ENCODE peak calls at places on chromosomes 12 and 14, in eight cellular contexts. U is stomach, N is testis, T is GM12878, D is uterus, A is heart left ventricle, R is transverse colon, P is body of pancreas. W is an unnamed sample.

GRCh38 chr12:51270847-51271518 is 768 bp upstream of the SMAGP start:
- DNase-seq in U (no peak), N (no peak), T (no peak), D (no peak), A (no peak), R (no peak), P (peak), W (no peak)

GRCh38 chr14:53742226-53742607 is 214.4 kb downstream of the BMP4 start:
- DNase-seq in U (no peak), N (no peak), T (no peak), D (no peak), A (no peak), R (no peak), P (no peak), W (no peak)

GRCh38 chr14:106491851-106492250 is 965.5 kb downstream of the TMEM121 start:
- DNase-seq in U (no peak), N (peak), T (no peak), D (no peak), A (no peak), R (peak), P (no peak), W (no peak)

GRCh38 chr12:11705010-11705409 is 55.5 kb downstream of the ETV6 start:
- DNase-seq in U (no peak), N (no peak), T (no peak), D (no peak), A (no peak), R (no peak), P (peak), W (no peak)

GRCh38 chr12:133080051-133080618 is 588 bp upstream of the ZNF140 start:
- DNase-seq in U (peak), N (peak), T (peak), D (peak), A (peak), R (peak), P (peak), W (peak)

GRCh38 chr12:19185262-19185929 is 55.9 kb downstream of the PLEKHA5 start:
- DNase-seq in U (no peak), N (no peak), T (no peak), D (no peak), A (no peak), R (no peak), P (no peak), W (no peak)

GRCh38 chr14:98297567-98297966 is 974.4 kb downstream of the BCL11B start:
- DNase-seq in U (no peak), N (no peak), T (no peak), D (no peak), A (no peak), R (no peak), P (no peak), W (no peak)

GRCh38 chr12:100820314-100820713 is 25.7 kb downstream of the ANO4 start:
- DNase-seq in U (no peak), N (no peak), T (no peak), D (no peak), A (no peak), R (no peak), P (no peak), W (no peak)

GRCh38 chr12:103751600-103751999 is 89.4 kb downstream of the NT5DC3 start:
- DNase-seq in U (no peak), N (no peak), T (no peak), D (no peak), A (no peak), R (no peak), P (no peak), W (no peak)

GRCh38 chr14:59465570-59466150 is 480 bp upstream of the GPR135 start:
- DNase-seq in U (no peak), N (no peak), T (no peak), D (no peak), A (no peak), R (no peak), P (no peak), W (no peak)

GRCh38 chr12:27732281-27732680 is 21.6 kb downstream of the MRPS35 start:
- DNase-seq in U (peak), N (peak), T (no peak), D (no peak), A (no peak), R (no peak), P (no peak), W (no peak)
- TF ChIP-seq CTCF in U (peak), N (no peak), T (peak), D (no peak), A (no peak), R (peak), P (no peak), W (no peak)

GRCh38 chr14:61695695-61696527 is 598 bp downstream of the HIF1A start:
- DNase-seq in U (peak), N (peak), T (no peak), D (peak), A (peak), R (peak), P (peak), W (peak)
- TF ChIP-seq POLR2A in U (no peak), N (no peak), T (no peak), D (no peak), A (no peak), R (peak), P (no peak), W (no peak)

GRCh38 chr12:13256705-13257045 is 60.1 kb downstream of the EMP1 start:
- DNase-seq in U (no peak), N (no peak), T (no peak), D (no peak), A (no peak), R (no peak), P (no peak), W (no peak)

GRCh38 chr12:13257356-13257875 is 60.9 kb downstream of the EMP1 start:
- DNase-seq in U (no peak), N (no peak), T (no peak), D (no peak), A (no peak), R (no peak), P (no peak), W (no peak)

GRCh38 chr12:13254311-13254710 is 57.8 kb downstream of the EMP1 start:
- DNase-seq in U (no peak), N (no peak), T (no peak), D (no peak), A (no peak), R (no peak), P (no peak), W (no peak)

GRCh38 chr12:13258212-13258611 is 61.7 kb downstream of the EMP1 start:
- DNase-seq in U (no peak), N (no peak), T (no peak), D (no peak), A (no peak), R (no peak), P (no peak), W (no peak)

GRCh38 chr12:13255792-13256704 is 59.5 kb downstream of the EMP1 start:
- DNase-seq in U (peak), N (peak), T (peak), D (peak), A (peak), R (peak), P (peak), W (peak)
- H3K4me3 ChIP-seq in U (peak), N (peak), T (no peak), D (no peak), A (peak), R (peak), P (no peak), W (no peak)

GRCh38 chr14:78016532-78016931 is 153.6 kb upstream of the NRXN3 start:
- DNase-seq in U (no peak), N (no peak), T (no peak), D (no peak), A (no peak), R (no peak), P (no peak), W (no peak)

GRCh38 chr14:78023112-78023511 is 147.1 kb upstream of the NRXN3 start:
- DNase-seq in U (no peak), N (no peak), T (no peak), D (no peak), A (no peak), R (no peak), P (no peak), W (no peak)

GRCh38 chr14:78018283-78018682 is 151.9 kb upstream of the NRXN3 start:
- DNase-seq in U (no peak), N (no peak), T (no peak), D (no peak), A (no peak), R (no peak), P (no peak), W (no peak)

DNA sequence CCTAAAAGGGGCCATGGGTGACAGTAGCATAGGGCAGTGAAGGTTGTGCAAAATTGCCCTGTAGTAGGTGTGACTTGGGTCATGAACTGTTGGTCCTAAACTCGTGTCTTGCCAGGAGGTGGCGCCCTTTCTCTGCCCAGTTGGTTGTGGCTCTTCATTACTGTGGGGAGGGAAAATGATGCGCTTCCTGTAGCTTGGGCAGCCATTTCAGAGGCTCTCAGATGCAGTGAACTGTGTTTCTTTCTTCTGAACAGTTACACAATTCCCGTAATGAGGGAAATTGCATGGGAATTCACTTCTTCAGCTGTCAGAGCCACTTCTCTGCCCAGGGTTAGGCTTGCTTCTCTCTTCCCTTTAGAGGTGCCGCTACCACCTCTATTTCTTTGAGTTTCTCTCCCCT is 148.1 kb upstream of the NRXN3 start:
- DNase-seq in U (peak), N (peak), T (peak), D (no peak), A (peak), R (peak), P (peak), W (no peak)
- TF ChIP-seq CTCF in U (no peak), N (peak), T (peak), D (no peak), A (peak), R (peak), P (peak), W (no peak)

DNA sequence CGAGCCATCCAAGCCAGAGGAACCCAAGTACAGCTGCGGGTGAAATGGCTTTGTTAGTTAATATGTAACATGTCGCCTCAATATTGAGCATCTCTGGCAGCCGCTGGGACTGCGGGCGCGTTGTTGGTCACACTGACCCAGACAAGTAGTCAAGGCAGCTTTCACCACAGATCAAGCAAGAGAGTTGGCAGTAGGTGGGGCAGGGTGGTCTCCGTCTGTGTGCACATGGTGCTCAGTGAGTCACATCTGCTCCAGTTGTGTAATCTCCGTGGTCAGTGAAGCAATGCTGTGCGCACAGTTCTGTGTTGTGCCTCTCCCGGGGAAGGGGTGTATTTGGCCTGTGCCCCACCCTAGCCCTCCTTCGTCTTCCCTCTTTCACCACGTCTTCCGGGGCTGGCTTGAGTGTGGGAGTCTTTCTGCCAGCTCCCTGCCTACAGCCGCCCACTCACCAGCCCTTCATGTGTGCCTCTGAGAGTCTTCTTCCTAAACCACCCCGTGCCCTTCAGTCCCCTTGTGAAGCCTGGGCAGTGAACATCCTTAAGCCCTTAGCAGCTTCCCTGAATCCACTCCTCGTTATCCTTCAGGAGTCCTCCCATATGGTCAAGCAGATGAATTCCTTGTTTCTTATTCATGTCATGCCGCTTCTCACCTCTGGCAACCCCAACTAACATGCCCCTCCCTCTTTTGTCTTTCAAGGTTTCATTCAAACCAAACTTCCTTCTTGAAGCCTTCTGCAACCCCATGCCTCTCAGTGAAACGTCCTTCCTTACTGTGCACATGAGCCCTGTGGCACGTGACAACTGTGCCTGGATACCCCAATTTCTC is 242.1 kb downstream of the CACNA1C start:
- DNase-seq in U (no peak), N (peak), T (no peak), D (peak), A (no peak), R (peak), P (no peak), W (peak)
- TF ChIP-seq POLR2A in U (no peak), N (no peak), T (no peak), D (no peak), A (no peak), R (no peak), P (no peak), W (no peak)

DNA sequence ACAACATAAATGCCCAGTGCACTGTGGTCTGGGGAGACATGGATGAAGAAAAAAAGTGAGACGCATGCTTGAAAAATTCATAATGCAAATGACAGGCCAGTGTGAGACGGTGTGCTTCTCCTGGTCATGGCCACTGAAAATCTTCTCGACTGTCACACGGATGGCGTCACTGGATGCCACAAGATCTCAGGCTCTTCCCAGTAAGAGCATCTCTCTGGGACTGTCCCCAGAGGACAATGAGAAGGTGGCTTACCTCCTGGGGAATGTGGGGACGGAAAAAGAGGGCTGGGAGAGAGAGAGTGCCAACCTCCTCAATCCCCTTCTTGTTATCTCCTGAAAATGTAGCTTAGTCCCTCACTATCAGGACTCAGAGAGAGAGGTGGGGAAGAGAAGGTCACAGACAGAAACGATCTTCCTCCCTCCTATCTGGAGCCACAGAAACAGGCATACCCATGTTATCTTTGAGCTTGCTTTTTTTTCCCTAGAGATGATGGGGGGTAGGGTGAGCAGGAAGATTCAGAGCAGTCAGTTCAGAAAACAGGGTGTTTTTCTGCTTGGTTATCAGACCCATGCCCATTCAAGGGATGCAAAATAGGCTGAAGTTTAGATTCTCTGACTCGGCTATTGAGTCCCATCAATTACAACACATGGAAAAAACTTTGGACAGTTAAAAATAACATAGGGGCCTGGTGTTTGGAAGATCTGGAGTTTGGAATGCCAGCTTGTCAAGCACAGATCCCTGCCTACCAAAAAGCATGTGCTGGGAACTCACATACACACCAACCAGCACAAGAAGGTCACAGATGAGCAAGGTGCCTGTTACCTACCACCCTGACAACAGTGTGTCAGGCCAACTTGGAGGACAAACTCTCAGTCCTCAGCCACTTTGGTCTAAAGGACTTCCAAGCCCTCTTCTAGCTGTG is 24.2 kb downstream of the DPF3 start:
- DNase-seq in U (no peak), N (no peak), T (no peak), D (no peak), A (peak), R (no peak), P (no peak), W (no peak)
- H3K4me3 ChIP-seq in U (no peak), N (no peak), T (no peak), D (no peak), A (no peak), R (no peak), P (no peak), W (no peak)

GRCh38 chr14:103504991-103505565 is 17.6 kb downstream of the CKB start:
- DNase-seq in U (no peak), N (peak), T (no peak), D (peak), A (no peak), R (no peak), P (no peak), W (no peak)
- TF ChIP-seq CTCF in U (no peak), N (no peak), T (peak), D (no peak), A (no peak), R (no peak), P (no peak), W (no peak)

GRCh38 chr12:132014915-132015280 is 65.2 kb downstream of the EP400 start:
- DNase-seq in U (no peak), N (no peak), T (no peak), D (no peak), A (no peak), R (no peak), P (no peak), W (no peak)
- TF ChIP-seq POLR2A in U (no peak), N (no peak), T (no peak), D (no peak), A (no peak), R (no peak), P (no peak), W (no peak)

W was measured in lower leg skin.